ENCODE peak calls at places on chromosomes 11 and 22, in seven cellular contexts. B is Right ventricle myocardium superior; I is ovary; U is NCI-H2171; G is sciatic nerve; O is stimulated activated CD8-positive, alpha-beta memory T cell treated with anti-CD3 and anti-CD28 coated beads, Interleukin-12 subunit alpha, Interleukin-12 subunit beta, amount 100 ng/mL, for 4 hours; Z is left cardiac atrium. W is an unnamed sample.

GRCh38 chr11:78217650-78218541 is 29.2 kb downstream of the USP35 start:
- DNase-seq in U (no peak), I (peak; percentile 14), G (no peak), B (no peak), O (no peak), Z (no peak), W (no peak)

GRCh38 chr11:27468209-27468608 is 4.4 kb downstream of the LGR4 start:
- DNase-seq in O (no peak), G (no peak), Z (no peak), B (no peak), I (no peak), U (no peak), W (no peak)

GRCh38 chr11:69058501-69059270 is 10.0 kb downstream of the TPCN2 start:
- DNase-seq in I (no peak), U (no peak), Z (no peak), O (no peak), B (no peak), G (no peak), W (no peak)

GRCh38 chr11:73158356-73159051 is 16.4 kb upstream of the FCHSD2 start:
- DNase-seq in I (peak; percentile 11), Z (no peak), O (no peak), B (no peak), G (no peak), U (no peak), W (no peak)

GRCh38 chr22:21447694-21448402 is 19.3 kb upstream of the TMEM191C start:
- DNase-seq in B (peak; percentile 27), U (no peak), O (no peak), Z (peak; percentile 9), I (no peak), G (peak; percentile 45), W (no peak)

GRCh38 chr11:73321342-73322110 is 13.4 kb downstream of the ARHGEF17 start:
- DNase-seq in I (peak; percentile 70), U (peak; percentile 44), G (no peak), O (no peak), B (peak; percentile 82), Z (peak; percentile 56), W (no peak)

GRCh38 chr11:134228625-134229024 is 4.2 kb downstream of the VPS26B start:
- DNase-seq in G (no peak), B (no peak), O (peak; percentile 24), U (peak; percentile 34), I (no peak), Z (no peak), W (no peak)

GRCh38 chr11:15819679-15820286 is 536.6 kb downstream of the SOX6 start:
- DNase-seq in O (no peak), U (no peak), B (peak; percentile 85), I (peak; percentile 33), G (peak; percentile 84), Z (peak; percentile 75), W (peak; percentile 25)

GRCh38 chr11:74332272-74332671 is 20.8 kb upstream of the P4HA3 start:
- DNase-seq in B (no peak), I (no peak), O (no peak), Z (no peak), U (no peak), G (no peak), W (no peak)

GRCh38 chr11:57214087-57214395 is 23.0 kb downstream of the APLNR start:
- DNase-seq in I (no peak), Z (no peak), U (no peak), B (no peak), O (no peak), G (no peak), W (no peak)

GRCh38 chr11:125701858-125702621 is 21.4 kb upstream of the ACRV1 start:
- DNase-seq in Z (no peak), O (no peak), B (no peak), U (no peak), G (no peak), I (no peak), W (no peak)

GRCh38 chr22:38941488-38941987 is 15.9 kb upstream of the APOBEC3A start:
- DNase-seq in U (no peak), I (no peak), B (no peak), O (peak; percentile 49), Z (no peak), G (no peak), W (no peak)

GRCh38 chr22:19130959-19131684 is at the start of gene TSSK2:
- DNase-seq in I (no peak), Z (no peak), B (no peak), G (no peak), U (no peak), O (no peak), W (no peak)

GRCh38 chr11:122920579-122920978 is 38.0 kb downstream of the JHY start:
- DNase-seq in U (no peak), I (no peak), B (no peak), Z (no peak), O (no peak), G (no peak), W (no peak)

GRCh38 chr11:99351620-99352019 is 330.9 kb downstream of the CNTN5 start:
- DNase-seq in B (no peak), O (no peak), I (no peak), G (no peak), U (peak; percentile 40), Z (no peak), W (no peak)

GRCh38 chr11:56855217-56855616 is 106.7 kb upstream of the OR9G4 start:
- DNase-seq in B (no peak), G (no peak), Z (no peak), I (no peak), O (no peak), U (no peak), W (no peak)

GRCh38 chr11:1559103-1559951 is 12.7 kb downstream of the DUSP8 start:
- DNase-seq in Z (peak; percentile 91), G (peak; percentile 91), U (no peak), I (peak; percentile 67), O (no peak), B (peak; percentile 95), W (peak; percentile 80)

GRCh38 chr11:33182246-33182878 is 21.1 kb upstream of the CSTF3 start:
- DNase-seq in I (no peak), B (no peak), G (no peak), U (no peak), O (no peak), Z (no peak), W (no peak)

GRCh38 chr22:35582861-35583670 is 34.1 kb downstream of the MB start:
- DNase-seq in I (peak; percentile 69), Z (peak; percentile 56), B (peak; percentile 68), U (peak; percentile 41), G (peak; percentile 68), O (peak; percentile 13), W (no peak)

GRCh38 chr11:79973701-79974626 is 533.1 kb upstream of the TENM4 start:
- DNase-seq in I (no peak), Z (no peak), U (no peak), G (no peak), O (no peak), B (no peak), W (no peak)

GRCh38 chr22:41517172-41518047 is 26.9 kb downstream of the POLR3H start:
- DNase-seq in I (peak; percentile 86), O (no peak), B (peak; percentile 66), U (peak; percentile 35), G (peak; percentile 90), Z (peak; percentile 74), W (peak; percentile 98)

GRCh38 chr22:40022536-40023225 is 27.9 kb downstream of the FAM83F start:
- DNase-seq in G (no peak), Z (no peak), O (no peak), U (no peak), B (no peak), I (no peak), W (no peak)

GRCh38 chr22:23113847-23114720 is 27.7 kb downstream of the RSPH14 start:
- DNase-seq in G (no peak), U (no peak), O (no peak), Z (no peak), I (no peak), B (no peak), W (no peak)

GRCh38 chr11:117185739-117186430 is 7.3 kb downstream of the SIDT2 start:
- DNase-seq in Z (no peak), G (no peak), O (no peak), B (no peak), I (no peak), U (no peak), W (no peak)

GRCh38 chr11:18785416-18785815 is 6.2 kb downstream of the PTPN5 start:
- DNase-seq in I (no peak), G (no peak), B (no peak), O (no peak), U (no peak), Z (no peak), W (no peak)

GRCh38 chr11:125091877-125092664 is 19.4 kb downstream of the TMEM218 start:
- DNase-seq in I (no peak), Z (no peak), O (no peak), B (no peak), G (no peak), U (no peak), W (no peak)

GRCh38 chr11:74307409-74307808 is 4.0 kb downstream of the P4HA3 start:
- DNase-seq in G (peak; percentile 73), I (no peak), U (no peak), Z (peak; percentile 49), O (no peak), B (no peak), W (no peak)

GRCh38 chr22:27311666-27312566 is 489.6 kb downstream of the MN1 start:
- DNase-seq in B (no peak), O (no peak), G (no peak), I (no peak), U (no peak), Z (no peak), W (peak; percentile 58)

GRCh38 chr11:113874920-113875413 is 405 bp downstream of the USP28 start:
- DNase-seq in G (no peak), B (no peak), Z (no peak), I (no peak), U (no peak), O (no peak), W (no peak)

GRCh38 chr22:19464975-19465374 is 14.0 kb downstream of the UFD1 start:
- DNase-seq in G (no peak), I (no peak), O (no peak), B (no peak), U (no peak), Z (no peak), W (no peak)

GRCh38 chr11:56013805-56014204 is 13.6 kb upstream of the OR5AS1 start:
- DNase-seq in B (no peak), G (no peak), Z (no peak), U (no peak), O (no peak), I (no peak), W (no peak)

GRCh38 chr11:69330330-69330729 is 36.4 kb downstream of the MYEOV start:
- DNase-seq in I (no peak), G (no peak), O (no peak), B (no peak), Z (no peak), U (no peak), W (no peak)

GRCh38 chr11:91981995-91982394 is 242.6 kb upstream of the FAT3 start:
- DNase-seq in Z (peak; percentile 64), I (peak; percentile 40), G (peak; percentile 60), U (no peak), O (no peak), B (peak; percentile 43), W (no peak)

GRCh38 chr11:67002297-67002913 is 20.5 kb upstream of the SYT12 start:
- DNase-seq in G (no peak), U (no peak), B (no peak), O (no peak), I (no peak), Z (no peak), W (peak; percentile 64)